ENCODE peak calls at places on chromosomes 2 and 18, in nine cellular contexts. One of them, this sample, is unnamed. For H3K4me1, the result is how much of the 10 kb centered on the place peaks cover.

GRCh38 chr2:190533968-190534309 is 583 bp downstream of the NEMP2 start:
- DNase-seq in aorta: no peak
- DNase-seq in A549: peak
- DNase-seq in BE2C: no peak
- DNase-seq in GM23248: no peak
- DNase-seq in heart left ventricle: no peak
- DNase-seq in Panc1: no peak
- DNase-seq in SK-N-SH: no peak
- DNase-seq in neuronal stem cell: no peak
- DNase-seq in this sample: peak

GRCh38 chr18:811192-812122 is 585 bp downstream of the YES1 start:
- DNase-seq in aorta: peak
- DNase-seq in A549: peak
- DNase-seq in BE2C: no peak
- DNase-seq in GM23248: peak
- DNase-seq in heart left ventricle: peak
- DNase-seq in Panc1: no peak
- DNase-seq in SK-N-SH: no peak
- DNase-seq in neuronal stem cell: peak
- DNase-seq in this sample: peak

GRCh38 chr2:109343460-109343859 is 214.5 kb downstream of the SH3RF3 start:
- DNase-seq in aorta: no peak
- DNase-seq in A549: no peak
- DNase-seq in BE2C: no peak
- DNase-seq in GM23248: no peak
- DNase-seq in heart left ventricle: no peak
- DNase-seq in Panc1: no peak
- DNase-seq in SK-N-SH: no peak
- DNase-seq in neuronal stem cell: no peak
- DNase-seq in this sample: no peak

GRCh38 chr18:27473359-27473758 is 288.3 kb upstream of the CHST9 start:
- DNase-seq in aorta: no peak
- DNase-seq in A549: no peak
- DNase-seq in BE2C: no peak
- DNase-seq in GM23248: no peak
- DNase-seq in heart left ventricle: no peak
- DNase-seq in Panc1: no peak
- DNase-seq in SK-N-SH: no peak
- DNase-seq in neuronal stem cell: no peak
- DNase-seq in this sample: no peak

GRCh38 chr2:58634653-58635347 is 393.7 kb upstream of the FANCL start:
- DNase-seq in aorta: no peak
- DNase-seq in A549: no peak
- DNase-seq in BE2C: no peak
- DNase-seq in GM23248: peak
- DNase-seq in heart left ventricle: no peak
- DNase-seq in Panc1: no peak
- DNase-seq in SK-N-SH: no peak
- DNase-seq in neuronal stem cell: no peak
- DNase-seq in this sample: no peak

GRCh38 chr2:99183025-99183424 is 2.0 kb downstream of the MRPL30 start:
- DNase-seq in aorta: no peak
- DNase-seq in A549: no peak
- DNase-seq in BE2C: no peak
- DNase-seq in GM23248: no peak
- DNase-seq in heart left ventricle: no peak
- DNase-seq in Panc1: no peak
- DNase-seq in SK-N-SH: no peak
- DNase-seq in neuronal stem cell: no peak
- DNase-seq in this sample: no peak

GRCh38 chr2:83990601-83991000 is 468.5 kb downstream of the SUCLG1 start:
- DNase-seq in aorta: no peak
- DNase-seq in A549: no peak
- DNase-seq in BE2C: no peak
- DNase-seq in GM23248: no peak
- DNase-seq in heart left ventricle: no peak
- DNase-seq in Panc1: no peak
- DNase-seq in SK-N-SH: no peak
- DNase-seq in neuronal stem cell: no peak
- DNase-seq in this sample: no peak

GRCh38 chr18:68693091-68693815 is 21.7 kb downstream of the TMX3 start:
- DNase-seq in aorta: no peak
- DNase-seq in A549: no peak
- DNase-seq in BE2C: no peak
- DNase-seq in GM23248: no peak
- DNase-seq in heart left ventricle: no peak
- DNase-seq in Panc1: no peak
- DNase-seq in SK-N-SH: no peak
- DNase-seq in neuronal stem cell: no peak
- DNase-seq in this sample: no peak

GRCh38 chr2:226524381-226524843 is 275.2 kb downstream of the IRS1 start:
- DNase-seq in aorta: no peak
- DNase-seq in A549: no peak
- DNase-seq in BE2C: no peak
- DNase-seq in GM23248: peak
- DNase-seq in heart left ventricle: no peak
- DNase-seq in Panc1: no peak
- DNase-seq in SK-N-SH: no peak
- DNase-seq in neuronal stem cell: no peak
- DNase-seq in this sample: no peak

GRCh38 chr2:189015378-189015777 is 41.2 kb downstream of the COL3A1 start:
- DNase-seq in aorta: no peak
- DNase-seq in A549: no peak
- DNase-seq in BE2C: no peak
- DNase-seq in GM23248: no peak
- DNase-seq in heart left ventricle: no peak
- DNase-seq in Panc1: no peak
- DNase-seq in SK-N-SH: no peak
- DNase-seq in neuronal stem cell: peak
- DNase-seq in this sample: no peak

GRCh38 chr2:106267997-106268396 is 73.9 kb upstream of the UXS1 start:
- DNase-seq in aorta: no peak
- DNase-seq in A549: no peak
- DNase-seq in BE2C: no peak
- DNase-seq in GM23248: no peak
- DNase-seq in heart left ventricle: no peak
- DNase-seq in Panc1: no peak
- DNase-seq in SK-N-SH: no peak
- DNase-seq in neuronal stem cell: no peak
- DNase-seq in this sample: no peak

GRCh38 chr2:120736202-120736954 is 710 bp downstream of the GLI2 start:
- DNase-seq in aorta: no peak
- DNase-seq in A549: peak
- DNase-seq in BE2C: no peak
- DNase-seq in GM23248: peak
- DNase-seq in heart left ventricle: no peak
- DNase-seq in Panc1: no peak
- DNase-seq in SK-N-SH: peak
- DNase-seq in neuronal stem cell: no peak
- DNase-seq in this sample: no peak

DNA sequence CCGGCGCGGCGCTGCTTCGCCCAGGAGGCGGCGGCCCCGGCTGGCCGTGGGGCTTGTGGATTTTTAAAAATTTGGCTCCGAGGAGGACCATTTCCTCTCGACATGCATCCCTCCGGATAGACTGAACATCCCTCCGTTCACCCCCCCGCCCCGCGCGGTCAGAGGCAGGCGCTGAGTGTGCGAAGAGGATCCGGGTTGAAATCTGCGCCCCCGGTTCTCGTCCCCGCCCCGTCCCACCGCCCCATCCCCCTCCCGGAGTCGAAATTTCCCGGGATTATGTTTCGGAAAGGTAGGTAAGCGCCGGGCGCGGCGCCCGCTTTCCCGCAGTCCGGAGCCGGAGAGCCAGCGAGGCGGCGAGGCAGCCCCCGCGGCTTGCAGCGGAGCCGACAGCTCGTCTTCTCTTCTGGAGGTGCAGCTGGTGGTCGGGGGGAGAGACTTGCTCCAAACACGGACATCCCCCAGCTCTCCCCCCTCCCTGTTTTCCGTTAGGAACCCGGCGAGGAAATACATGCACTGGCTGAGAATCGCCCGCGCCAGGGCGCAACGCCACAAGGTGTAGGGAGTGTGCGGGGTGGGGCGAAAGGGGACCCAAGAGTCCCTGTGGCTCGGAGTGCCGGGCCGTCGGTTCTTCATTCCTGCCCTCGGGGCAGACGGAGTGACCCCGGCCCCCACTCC is at the start of gene PRKCE:
- DNase-seq in aorta: peak
- DNase-seq in A549: peak
- DNase-seq in BE2C: peak
- DNase-seq in GM23248: peak
- DNase-seq in heart left ventricle: peak
- DNase-seq in Panc1: no peak
- DNase-seq in SK-N-SH: peak
- DNase-seq in neuronal stem cell: no peak
- DNase-seq in this sample: peak
- H3K4me1 ChIP-seq in aorta: under half
- H3K4me1 ChIP-seq in A549: under half
- H3K4me1 ChIP-seq in BE2C: under half
- H3K4me1 ChIP-seq in GM23248: under half
- H3K4me1 ChIP-seq in heart left ventricle: under half
- H3K4me1 ChIP-seq in Panc1: under half
- H3K4me1 ChIP-seq in SK-N-SH: under half
- H3K4me1 ChIP-seq in neuronal stem cell: under half
- H3K4me1 ChIP-seq in this sample: under half

DNA sequence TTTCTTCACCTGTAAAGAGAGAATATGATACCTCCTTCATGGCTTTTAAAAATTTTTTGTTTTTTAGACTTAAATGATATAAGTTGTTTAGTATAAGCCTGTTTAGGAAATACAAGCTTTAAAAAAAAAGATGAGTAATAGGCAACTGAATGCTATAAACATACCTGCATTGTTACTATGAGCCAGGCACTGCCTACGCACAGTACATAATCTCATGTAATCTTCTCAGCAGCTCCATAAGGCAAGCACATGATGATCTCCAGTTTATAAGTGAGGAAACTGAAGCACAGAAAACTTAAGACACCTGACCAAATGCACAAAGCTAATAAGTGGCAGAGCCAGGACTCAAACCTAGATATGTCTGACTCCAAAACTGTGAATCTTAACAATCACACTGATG is 156.3 kb upstream of the SLC1A4 start:
- DNase-seq in aorta: no peak
- DNase-seq in A549: no peak
- DNase-seq in BE2C: no peak
- DNase-seq in GM23248: peak
- DNase-seq in heart left ventricle: no peak
- DNase-seq in Panc1: no peak
- DNase-seq in SK-N-SH: no peak
- DNase-seq in neuronal stem cell: no peak
- DNase-seq in this sample: no peak
- H3K4me1 ChIP-seq in aorta: under half
- H3K4me1 ChIP-seq in A549: half or more
- H3K4me1 ChIP-seq in BE2C: under half
- H3K4me1 ChIP-seq in GM23248: under half
- H3K4me1 ChIP-seq in heart left ventricle: under half
- H3K4me1 ChIP-seq in Panc1: under half
- H3K4me1 ChIP-seq in SK-N-SH: under half
- H3K4me1 ChIP-seq in neuronal stem cell: under half
- H3K4me1 ChIP-seq in this sample: under half

GRCh38 chr2:174334278-174334715 is 457 bp upstream of the SP9 start:
- DNase-seq in aorta: no peak
- DNase-seq in A549: no peak
- DNase-seq in BE2C: no peak
- DNase-seq in GM23248: no peak
- DNase-seq in heart left ventricle: no peak
- DNase-seq in Panc1: no peak
- DNase-seq in SK-N-SH: no peak
- DNase-seq in neuronal stem cell: peak
- DNase-seq in this sample: no peak
- H3K4me1 ChIP-seq in aorta: under half
- H3K4me1 ChIP-seq in A549: under half
- H3K4me1 ChIP-seq in BE2C: under half
- H3K4me1 ChIP-seq in GM23248: under half
- H3K4me1 ChIP-seq in heart left ventricle: under half
- H3K4me1 ChIP-seq in Panc1: under half
- H3K4me1 ChIP-seq in SK-N-SH: under half
- H3K4me1 ChIP-seq in neuronal stem cell: under half
- H3K4me1 ChIP-seq in this sample: under half

GRCh38 chr2:42978175-42978886 is 185.9 kb upstream of the HAAO start:
- DNase-seq in aorta: no peak
- DNase-seq in A549: no peak
- DNase-seq in BE2C: no peak
- DNase-seq in GM23248: no peak
- DNase-seq in heart left ventricle: no peak
- DNase-seq in Panc1: no peak
- DNase-seq in SK-N-SH: peak
- DNase-seq in neuronal stem cell: no peak
- DNase-seq in this sample: peak
- H3K4me1 ChIP-seq in aorta: under half
- H3K4me1 ChIP-seq in A549: under half
- H3K4me1 ChIP-seq in BE2C: under half
- H3K4me1 ChIP-seq in GM23248: under half
- H3K4me1 ChIP-seq in heart left ventricle: under half
- H3K4me1 ChIP-seq in Panc1: under half
- H3K4me1 ChIP-seq in SK-N-SH: under half
- H3K4me1 ChIP-seq in neuronal stem cell: under half
- H3K4me1 ChIP-seq in this sample: under half

GRCh38 chr2:209321581-209321980 is 102.3 kb upstream of the MAP2 start:
- DNase-seq in aorta: no peak
- DNase-seq in A549: no peak
- DNase-seq in BE2C: no peak
- DNase-seq in GM23248: no peak
- DNase-seq in heart left ventricle: no peak
- DNase-seq in Panc1: no peak
- DNase-seq in SK-N-SH: no peak
- DNase-seq in neuronal stem cell: no peak
- DNase-seq in this sample: no peak
- H3K4me1 ChIP-seq in aorta: under half
- H3K4me1 ChIP-seq in A549: under half
- H3K4me1 ChIP-seq in BE2C: under half
- H3K4me1 ChIP-seq in GM23248: under half
- H3K4me1 ChIP-seq in heart left ventricle: under half
- H3K4me1 ChIP-seq in Panc1: under half
- H3K4me1 ChIP-seq in SK-N-SH: under half
- H3K4me1 ChIP-seq in neuronal stem cell: under half
- H3K4me1 ChIP-seq in this sample: under half

GRCh38 chr2:217907266-217907665 is 95.5 kb downstream of the TNS1 start:
- DNase-seq in aorta: peak
- DNase-seq in A549: no peak
- DNase-seq in BE2C: no peak
- DNase-seq in GM23248: no peak
- DNase-seq in heart left ventricle: no peak
- DNase-seq in Panc1: no peak
- DNase-seq in SK-N-SH: no peak
- DNase-seq in neuronal stem cell: no peak
- DNase-seq in this sample: no peak
- H3K4me1 ChIP-seq in aorta: under half
- H3K4me1 ChIP-seq in A549: under half
- H3K4me1 ChIP-seq in BE2C: under half
- H3K4me1 ChIP-seq in GM23248: under half
- H3K4me1 ChIP-seq in heart left ventricle: half or more
- H3K4me1 ChIP-seq in Panc1: under half
- H3K4me1 ChIP-seq in SK-N-SH: half or more
- H3K4me1 ChIP-seq in neuronal stem cell: under half
- H3K4me1 ChIP-seq in this sample: half or more